ENCODE peak calls at places on chromosomes 1 and 21, in ten cellular contexts. M is choroid plexus epithelial cell; U is stimulated activated CD4-positive, alpha-beta T cell treated with anti-CD3 and anti-CD28 coated beads, Interleukin-2, amount 100 ng/mL, for 48 hours; I is lung microvascular endothelial cell; O is heart right ventricle; P is NCI-H774; G is mammary epithelial cell; C is stimulated activated CD8-positive, alpha-beta memory T cell treated with anti-CD3 and anti-CD28 coated beads, Interleukin-2, amount 100 ng/mL, for 48 hours; L is EH; T is NCI-H460. B is an unnamed sample.

GRCh38 chr1:113275083-113275482 is 115.2 kb upstream of the MAGI3 start:
- DNase-seq in M (no peak), U (no peak), I (no peak), O (no peak), P (no peak), G (no peak), C (no peak), L (no peak), T (no peak), B (no peak)

GRCh38 chr1:240705584-240705983 is 93.6 kb upstream of the GREM2 start:
- DNase-seq in M (peak; percentile 19), U (no peak), I (no peak), O (no peak), P (no peak), G (no peak), C (no peak), L (peak; percentile 85), T (no peak), B (no peak)

GRCh38 chr1:36222481-36223372 is 1.5 kb upstream of the THRAP3 start:
- DNase-seq in M (no peak), U (no peak), I (no peak), O (no peak), P (no peak), G (no peak), C (no peak), L (no peak), T (no peak), B (peak; percentile 2)

GRCh38 chr1:53560572-53561487 is 101.6 kb downstream of the DMRTB1 start:
- DNase-seq in M (no peak), U (no peak), I (no peak), O (no peak), P (no peak), G (no peak), C (no peak), L (peak; percentile 25), T (no peak), B (no peak)

GRCh38 chr1:151072224-151072623 is 1.7 kb downstream of the GABPB2 start:
- DNase-seq in M (no peak), U (no peak), I (no peak), O (no peak), P (no peak), G (no peak), C (no peak), L (no peak), T (no peak), B (no peak)

GRCh38 chr1:184820218-184820720 is 65.6 kb upstream of the EDEM3 start:
- DNase-seq in M (no peak), U (no peak), I (no peak), O (no peak), P (no peak), G (no peak), C (no peak), L (no peak), T (no peak), B (no peak)

GRCh38 chr1:82600314-82600713 is 799.6 kb downstream of the ADGRL2 start:
- DNase-seq in M (no peak), U (no peak), I (no peak), O (no peak), P (no peak), G (no peak), C (no peak), L (no peak), T (no peak), B (no peak)

GRCh38 chr1:187476671-187477070 is 647.9 kb downstream of the PLA2G4A start:
- DNase-seq in M (peak; percentile 57), U (no peak), I (peak; percentile 29), O (no peak), P (no peak), G (no peak), C (no peak), L (no peak), T (peak; percentile 9), B (no peak)

GRCh38 chr1:206419783-206420182 is 50.5 kb upstream of the IKBKE start:
- DNase-seq in M (peak; percentile 14), U (no peak), I (no peak), O (no peak), P (no peak), G (peak; percentile 55), C (no peak), L (peak; percentile 79), T (no peak), B (no peak)

GRCh38 chr1:116390195-116390594 is 17.2 kb downstream of the ATP1A1 start:
- DNase-seq in M (no peak), U (peak; percentile 29), I (no peak), O (no peak), P (no peak), G (no peak), C (no peak), L (no peak), T (no peak), B (peak; percentile 41)

GRCh38 chr1:201142854-201143725 is 11.2 kb downstream of the TMEM9 start:
- DNase-seq in M (no peak), U (no peak), I (no peak), O (no peak), P (no peak), G (no peak), C (no peak), L (no peak), T (no peak), B (no peak)

GRCh38 chr21:17679002-17679600 is 66.4 kb upstream of the BTG3 start:
- DNase-seq in M (peak; percentile 91), U (no peak), I (peak; percentile 86), O (no peak), P (peak; percentile 59), G (peak; percentile 43), C (no peak), L (peak; percentile 69), T (peak; percentile 51), B (no peak)

GRCh38 chr1:233034845-233035244 is 84.4 kb downstream of the NTPCR start:
- DNase-seq in M (no peak), U (no peak), I (no peak), O (no peak), P (no peak), G (no peak), C (no peak), L (no peak), T (no peak), B (no peak)

GRCh38 chr1:97925982-97926708 is 5.3 kb upstream of the DPYD start:
- DNase-seq in M (no peak), U (no peak), I (no peak), O (no peak), P (no peak), G (no peak), C (no peak), L (no peak), T (no peak), B (no peak)

GRCh38 chr1:241253491-241253890 is 103.5 kb downstream of the RGS7 start:
- DNase-seq in M (no peak), U (no peak), I (no peak), O (no peak), P (no peak), G (no peak), C (no peak), L (peak; percentile 90), T (no peak), B (no peak)

GRCh38 chr21:27756191-27756590 is 789.3 kb upstream of the ADAMTS5 start:
- DNase-seq in M (no peak), U (no peak), I (no peak), O (no peak), P (no peak), G (no peak), C (no peak), L (no peak), T (no peak), B (no peak)

GRCh38 chr1:84569216-84569615 is 5.0 kb downstream of the CTBS start:
- DNase-seq in M (no peak), U (no peak), I (no peak), O (no peak), P (no peak), G (no peak), C (no peak), L (no peak), T (no peak), B (no peak)

GRCh38 chr1:144101397-144102050 is 129.7 kb upstream of the FAM72C start:
- DNase-seq in M (no peak), U (peak; percentile 0), I (no peak), O (peak; percentile 16), P (no peak), G (peak; percentile 29), C (no peak), L (no peak), T (no peak), B (peak; percentile 4)

GRCh38 chr21:46549650-46550049 is 55.2 kb downstream of the S100B start:
- DNase-seq in M (no peak), U (no peak), I (no peak), O (no peak), P (no peak), G (no peak), C (no peak), L (no peak), T (no peak), B (no peak)

GRCh38 chr1:175090775-175091174 is 23.1 kb downstream of the TNN start:
- DNase-seq in M (no peak), U (no peak), I (no peak), O (peak; percentile 38), P (no peak), G (no peak), C (no peak), L (no peak), T (no peak), B (no peak)

GRCh38 chr21:27023186-27023585 is 56.3 kb upstream of the ADAMTS5 start:
- DNase-seq in M (peak; percentile 6), U (no peak), I (no peak), O (no peak), P (no peak), G (no peak), C (no peak), L (peak; percentile 57), T (no peak), B (no peak)

GRCh38 chr1:193417420-193417819 is 231.0 kb upstream of the B3GALT2 start:
- DNase-seq in M (peak; percentile 64), U (no peak), I (no peak), O (no peak), P (no peak), G (peak; percentile 11), C (no peak), L (peak; percentile 58), T (no peak), B (peak; percentile 10)

GRCh38 chr1:61606448-61607312 is 118.3 kb downstream of the TM2D1 start:
- DNase-seq in M (peak; percentile 23), U (no peak), I (peak; percentile 62), O (peak; percentile 66), P (no peak), G (peak; percentile 76), C (no peak), L (peak; percentile 76), T (no peak), B (no peak)

GRCh38 chr1:18629659-18630510 is 761 bp upstream of the PAX7 start:
- DNase-seq in M (no peak), U (no peak), I (no peak), O (no peak), P (no peak), G (no peak), C (no peak), L (no peak), T (no peak), B (no peak)

GRCh38 chr21:42722808-42723470 is 69.5 kb downstream of the PDE9A start:
- DNase-seq in M (no peak), U (no peak), I (no peak), O (no peak), P (no peak), G (no peak), C (no peak), L (no peak), T (no peak), B (no peak)

GRCh38 chr1:185846672-185847440 is 112.7 kb downstream of the HMCN1 start:
- DNase-seq in M (peak; percentile 60), U (no peak), I (no peak), O (no peak), P (no peak), G (peak; percentile 48), C (no peak), L (peak; percentile 65), T (no peak), B (no peak)

GRCh38 chr21:14991957-14992356 is 72.8 kb downstream of the NRIP1 start:
- DNase-seq in M (peak; percentile 56), U (no peak), I (peak; percentile 59), O (no peak), P (no peak), G (peak; percentile 69), C (no peak), L (no peak), T (no peak), B (no peak)

GRCh38 chr1:119387858-119388257 is 19.3 kb downstream of the HAO2 start:
- DNase-seq in M (no peak), U (no peak), I (no peak), O (no peak), P (no peak), G (no peak), C (no peak), L (no peak), T (no peak), B (no peak)

B was measured in T-helper 9 cell.